ENCODE peak calls at places on chromosomes 3 and 15, in eight cellular contexts. L, O, K, Z, V, X, B and C are unnamed samples.

GRCh38 chr15:63166219-63166618 is 8.9 kb upstream of the RPS27L start:
- DNase-seq in L (no peak), O (no peak), K (no peak), Z (no peak), V (peak), X (no peak), B (no peak), C (no peak)

GRCh38 chr3:108222813-108223307 is 636 bp upstream of the IFT57 start:
- DNase-seq in L (no peak), O (no peak), K (no peak), Z (no peak), V (no peak), X (no peak), B (peak), C (no peak)

GRCh38 chr3:58429657-58430056 is 4.0 kb downstream of the PDHB start:
- DNase-seq in L (no peak), O (no peak), K (no peak), Z (peak), V (peak), X (no peak), B (peak), C (no peak)

GRCh38 chr15:101540480-101541239 is 51.2 kb upstream of the PCSK6 start:
- DNase-seq in L (no peak), O (no peak), K (no peak), Z (no peak), V (no peak), X (no peak), B (no peak), C (no peak)

GRCh38 chr3:169604568-169604967 is 58.9 kb downstream of the MECOM start:
- DNase-seq in L (peak), O (no peak), K (no peak), Z (no peak), V (peak), X (no peak), B (no peak), C (no peak)

GRCh38 chr3:146396792-146397191 is 72.6 kb downstream of the PLSCR2 start:
- DNase-seq in L (no peak), O (no peak), K (no peak), Z (no peak), V (no peak), X (no peak), B (no peak), C (no peak)

GRCh38 chr3:105505167-105505566 is 138.5 kb downstream of the ALCAM start:
- DNase-seq in L (no peak), O (no peak), K (no peak), Z (no peak), V (no peak), X (no peak), B (no peak), C (no peak)

GRCh38 chr3:77514766-77515165 is 474.9 kb downstream of the ROBO2 start:
- DNase-seq in L (no peak), O (no peak), K (no peak), Z (no peak), V (no peak), X (no peak), B (no peak), C (no peak)

GRCh38 chr15:68679161-68679560 is 100.4 kb downstream of the CORO2B start:
- DNase-seq in L (no peak), O (no peak), K (no peak), Z (no peak), V (no peak), X (no peak), B (no peak), C (no peak)

GRCh38 chr15:38683382-38684242 is 119.0 kb upstream of the RASGRP1 start:
- DNase-seq in L (peak), O (peak), K (peak), Z (peak), V (peak), X (no peak), B (peak), C (peak)

GRCh38 chr15:76514292-76514691 is 177.7 kb downstream of the ISL2 start:
- DNase-seq in L (no peak), O (no peak), K (no peak), Z (no peak), V (no peak), X (no peak), B (no peak), C (no peak)

GRCh38 chr15:27686376-27686775 is 412.7 kb downstream of the OCA2 start:
- DNase-seq in L (no peak), O (no peak), K (no peak), Z (peak), V (no peak), X (peak), B (peak), C (no peak)

GRCh38 chr15:27017168-27017809 is 46.3 kb downstream of the GABRG3 start:
- DNase-seq in L (no peak), O (no peak), K (peak), Z (peak), V (peak), X (peak), B (peak), C (no peak)

GRCh38 chr3:148077318-148077923 is 620.3 kb upstream of the AGTR1 start:
- DNase-seq in L (peak), O (no peak), K (no peak), Z (no peak), V (peak), X (no peak), B (peak), C (no peak)

GRCh38 chr3:159988617-159989251 is at the start of gene IL12A:
- DNase-seq in L (peak), O (peak), K (peak), Z (peak), V (peak), X (no peak), B (peak), C (peak)

GRCh38 chr15:90530250-90531051 is 728 bp downstream of the CRTC3 start:
- DNase-seq in L (no peak), O (peak), K (peak), Z (no peak), V (peak), X (no peak), B (peak), C (peak)

GRCh38 chr3:132730891-132731580 is 8.8 kb upstream of the NPHP3 start:
- DNase-seq in L (no peak), O (no peak), K (no peak), Z (peak), V (peak), X (no peak), B (peak), C (no peak)

GRCh38 chr3:116034797-116035196 is 410.5 kb downstream of the LSAMP start:
- DNase-seq in L (no peak), O (no peak), K (no peak), Z (no peak), V (no peak), X (peak), B (peak), C (no peak)

GRCh38 chr15:81400640-81401236 is 26.7 kb upstream of the TMC3 start:
- DNase-seq in L (peak), O (no peak), K (peak), Z (peak), V (peak), X (peak), B (peak), C (no peak)

DNA sequence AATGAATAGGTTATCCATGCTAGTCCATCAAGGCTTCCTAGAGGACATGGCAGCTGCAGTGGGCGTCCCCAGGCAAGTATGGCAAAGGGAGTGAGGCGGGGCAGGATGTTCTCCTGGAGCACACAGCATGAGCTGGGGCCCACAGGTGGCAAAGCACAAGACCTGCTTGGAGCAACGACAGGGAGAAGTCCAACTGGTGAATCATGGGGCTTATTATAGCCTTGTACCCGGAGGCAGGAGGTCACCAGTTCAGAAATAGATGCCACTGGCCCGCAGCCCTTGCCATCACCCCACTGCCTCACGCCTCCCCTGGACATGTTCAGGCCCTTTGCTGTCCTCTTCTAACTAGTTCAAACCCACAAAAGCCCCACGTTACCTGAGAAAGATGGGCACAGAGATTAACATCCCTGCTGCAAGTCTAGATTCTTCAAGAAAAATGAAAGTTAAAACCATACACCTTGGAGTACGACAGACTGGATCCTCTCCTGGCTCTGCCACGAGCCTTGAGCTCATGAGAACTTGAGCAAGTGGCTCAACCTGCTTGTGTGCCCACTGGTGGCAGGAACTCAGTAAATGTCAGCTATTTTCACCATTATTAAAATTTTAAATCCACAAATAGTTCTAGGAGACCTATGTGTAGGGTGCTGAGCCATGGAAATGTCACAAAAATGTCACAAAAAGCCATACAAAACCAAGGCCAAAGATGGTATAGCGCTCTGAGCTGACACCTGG is 1.8 kb upstream of the SRGAP3 start:
- DNase-seq in L (no peak), O (no peak), K (no peak), Z (no peak), V (no peak), X (no peak), B (no peak), C (no peak)
- TF ChIP-seq CTCF in L (peak), O (no peak), K (no peak), Z (peak), V (no peak), X (peak), B (peak), C (no peak)

DNA sequence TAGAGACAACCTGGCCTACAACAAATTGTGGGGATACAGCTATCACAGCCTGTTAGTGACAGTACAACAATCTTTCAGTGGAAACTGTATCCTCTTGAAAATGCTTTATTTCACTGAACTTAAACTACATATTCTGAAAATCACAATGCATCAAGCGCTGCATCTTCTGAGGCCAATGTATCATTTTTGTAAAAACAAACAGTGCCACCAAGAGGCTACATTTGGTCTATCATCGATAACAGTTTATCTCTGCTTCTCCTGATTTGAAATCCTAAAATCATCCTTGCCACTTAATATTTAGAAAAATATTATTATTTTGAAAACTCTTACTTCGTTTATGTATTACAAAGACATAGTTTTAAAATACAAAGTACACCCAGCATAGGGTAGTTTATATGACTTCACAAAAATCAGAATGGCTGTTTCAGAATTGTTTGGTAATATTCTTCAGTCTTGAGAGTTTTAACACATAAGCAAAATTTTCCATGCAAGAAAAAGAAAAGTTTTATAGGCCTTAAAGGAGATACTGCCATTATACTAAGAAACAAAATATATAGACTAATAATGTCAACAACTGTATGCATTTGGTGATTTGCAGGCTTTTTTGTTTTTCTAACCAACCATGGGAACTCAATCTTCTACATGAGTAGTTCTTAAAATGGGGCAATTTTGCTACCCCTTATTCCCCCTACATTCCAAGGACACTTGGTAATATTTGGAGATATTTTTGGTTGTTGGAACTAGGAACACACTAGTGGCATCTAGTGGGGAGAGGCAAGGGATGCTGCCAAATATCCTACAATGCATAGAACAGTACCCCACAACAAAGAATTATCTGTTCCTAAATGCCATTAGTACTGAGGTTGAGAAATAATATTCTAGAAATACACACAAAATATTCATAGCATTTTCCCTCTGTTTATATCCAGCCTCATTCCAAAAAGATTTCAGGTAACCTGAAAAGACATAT is 42.3 kb downstream of the WDR72 start:
- DNase-seq in L (no peak), O (no peak), K (no peak), Z (peak), V (no peak), X (no peak), B (no peak), C (no peak)
- TF ChIP-seq CTCF in L (peak), O (no peak), K (no peak), Z (peak), V (no peak), X (peak), B (no peak), C (no peak)

GRCh38 chr3:186849392-186849975 is 7.0 kb downstream of the ADIPOQ start:
- DNase-seq in L (peak), O (no peak), K (no peak), Z (no peak), V (peak), X (no peak), B (peak), C (no peak)
- TF ChIP-seq CTCF in L (peak), O (no peak), K (peak), Z (peak), V (peak), X (peak), B (peak), C (peak)

GRCh38 chr3:40309439-40309924 is at the start of gene EIF1B:
- DNase-seq in L (peak), O (peak), K (peak), Z (peak), V (peak), X (peak), B (peak), C (peak)
- TF ChIP-seq CTCF in L (peak), O (peak), K (peak), Z (peak), V (peak), X (peak), B (peak), C (peak)